ENCODE peak calls at places on chromosomes 1 and 21, in ten cellular contexts. L is CD8-positive, alpha-beta T cell; A is heart right ventricle; E is kidney epithelial cell; O is right lobe of liver; U is cardiac fibroblast; I is AG04450; P is A549; G is lower lobe of right lung; H is heart left ventricle. D is an unnamed sample.

GRCh38 chr1:187877220-187877619 is 1048.5 kb downstream of the PLA2G4A start:
- DNase-seq in L (no peak), A (no peak), E (no peak), O (no peak), U (no peak), I (no peak), P (no peak), G (no peak), H (no peak), D (no peak)

GRCh38 chr1:64758233-64758632 is 13.4 kb downstream of the RAVER2 start:
- DNase-seq in L (no peak), A (no peak), E (no peak), O (no peak), U (no peak), I (no peak), P (no peak), G (no peak), H (no peak), D (no peak)

GRCh38 chr1:94859157-94859556 is 39.0 kb downstream of the SLC44A3 start:
- DNase-seq in L (no peak), A (no peak), E (no peak), O (no peak), U (no peak), I (no peak), P (no peak), G (no peak), H (no peak), D (no peak)

GRCh38 chr21:41167348-41168342 is at the start of gene BACE2:
- DNase-seq in L (peak), A (peak), E (no peak), O (peak), U (peak), I (peak), P (peak), G (peak), H (peak), D (no peak)

GRCh38 chr1:11535761-11536572 is 57.0 kb downstream of the DISP3 start:
- DNase-seq in L (no peak), A (no peak), E (no peak), O (no peak), U (no peak), I (no peak), P (peak), G (no peak), H (no peak), D (no peak)

GRCh38 chr21:44011774-44012473 is at the start of gene TRAPPC10:
- DNase-seq in L (peak), A (peak), E (no peak), O (peak), U (peak), I (peak), P (peak), G (peak), H (peak), D (peak)

GRCh38 chr1:108592030-108592759 is 32.3 kb downstream of the EEIG2 start:
- DNase-seq in L (no peak), A (no peak), E (no peak), O (no peak), U (peak), I (no peak), P (no peak), G (no peak), H (no peak), D (no peak)

GRCh38 chr1:236058141-236058626 is 6.7 kb downstream of the NID1 start:
- DNase-seq in L (no peak), A (no peak), E (no peak), O (no peak), U (peak), I (no peak), P (no peak), G (no peak), H (no peak), D (no peak)

GRCh38 chr21:42398414-42399030 is 2.7 kb upstream of the TMPRSS3 start:
- DNase-seq in L (no peak), A (no peak), E (no peak), O (no peak), U (no peak), I (no peak), P (no peak), G (no peak), H (no peak), D (no peak)

GRCh38 chr1:246355421-246356230 is 151.5 kb downstream of the SMYD3 start:
- DNase-seq in L (no peak), A (no peak), E (no peak), O (no peak), U (no peak), I (no peak), P (no peak), G (no peak), H (no peak), D (no peak)

GRCh38 chr1:155607708-155608107 is 2.3 kb upstream of the MSTO1 start:
- DNase-seq in L (no peak), A (no peak), E (no peak), O (no peak), U (no peak), I (no peak), P (no peak), G (no peak), H (no peak), D (no peak)

GRCh38 chr21:15966651-15967050 is 236.9 kb downstream of the USP25 start:
- DNase-seq in L (no peak), A (no peak), E (no peak), O (no peak), U (no peak), I (no peak), P (no peak), G (no peak), H (no peak), D (no peak)

GRCh38 chr1:209875510-209875909 is 47.7 kb downstream of the UTP25 start:
- DNase-seq in L (no peak), A (no peak), E (no peak), O (no peak), U (peak), I (no peak), P (peak), G (no peak), H (no peak), D (peak)

GRCh38 chr1:247013391-247013790 is 5.5 kb upstream of the ZNF695 start:
- DNase-seq in L (no peak), A (no peak), E (no peak), O (no peak), U (no peak), I (no peak), P (no peak), G (no peak), H (no peak), D (no peak)

GRCh38 chr1:214445846-214446614 is 105.4 kb downstream of the PTPN14 start:
- DNase-seq in L (no peak), A (no peak), E (peak), O (no peak), U (peak), I (peak), P (no peak), G (no peak), H (no peak), D (peak)

GRCh38 chr21:38438476-38438893 is 59.8 kb downstream of the ERG start:
- DNase-seq in L (no peak), A (peak), E (peak), O (no peak), U (peak), I (peak), P (no peak), G (peak), H (peak), D (peak)

GRCh38 chr1:199205740-199206139 is 566.9 kb downstream of the PTPRC start:
- DNase-seq in L (no peak), A (no peak), E (no peak), O (no peak), U (no peak), I (no peak), P (no peak), G (no peak), H (no peak), D (no peak)

GRCh38 chr1:14479865-14480264 is 118.6 kb upstream of the KAZN start:
- DNase-seq in L (no peak), A (no peak), E (no peak), O (no peak), U (no peak), I (no peak), P (no peak), G (no peak), H (no peak), D (no peak)

GRCh38 chr1:115671176-115672062 is 29.6 kb downstream of the VANGL1 start:
- DNase-seq in L (no peak), A (no peak), E (no peak), O (no peak), U (no peak), I (no peak), P (peak), G (no peak), H (no peak), D (no peak)

GRCh38 chr1:20445956-20446355 is 40.1 kb downstream of the CAMK2N1 start:
- DNase-seq in L (no peak), A (no peak), E (no peak), O (no peak), U (no peak), I (no peak), P (no peak), G (no peak), H (no peak), D (no peak)

GRCh38 chr1:55418625-55419024 is 203.5 kb upstream of the USP24 start:
- DNase-seq in L (no peak), A (no peak), E (no peak), O (no peak), U (no peak), I (no peak), P (no peak), G (no peak), H (no peak), D (no peak)

GRCh38 chr1:94024109-94024792 is 96.7 kb downstream of the ABCA4 start:
- DNase-seq in L (no peak), A (no peak), E (no peak), O (no peak), U (no peak), I (no peak), P (no peak), G (no peak), H (no peak), D (no peak)

GRCh38 chr1:48617227-48617626 is 145.2 kb upstream of the SPATA6 start:
- DNase-seq in L (no peak), A (no peak), E (no peak), O (no peak), U (peak), I (no peak), P (no peak), G (no peak), H (no peak), D (peak)

GRCh38 chr1:40372658-40373322 is 737 bp upstream of the SMAP2 start:
- DNase-seq in L (no peak), A (no peak), E (no peak), O (no peak), U (no peak), I (no peak), P (no peak), G (no peak), H (no peak), D (no peak)

GRCh38 chr21:37580690-37581089 is 214.1 kb downstream of the DYRK1A start:
- DNase-seq in L (no peak), A (no peak), E (no peak), O (no peak), U (no peak), I (no peak), P (no peak), G (no peak), H (no peak), D (peak)

GRCh38 chr1:100476736-100477135 is 61.2 kb upstream of the GPR88 start:
- DNase-seq in L (no peak), A (no peak), E (no peak), O (no peak), U (no peak), I (no peak), P (no peak), G (no peak), H (no peak), D (no peak)

GRCh38 chr1:25167269-25168192 is 64.8 kb downstream of the SYF2 start:
- DNase-seq in L (no peak), A (no peak), E (no peak), O (no peak), U (no peak), I (no peak), P (peak), G (no peak), H (no peak), D (no peak)

GRCh38 chr1:174534789-174535188 is 87.0 kb downstream of the GPR52 start:
- DNase-seq in L (no peak), A (no peak), E (peak), O (no peak), U (no peak), I (peak), P (no peak), G (no peak), H (no peak), D (no peak)

GRCh38 chr1:208231929-208232360 is 12.2 kb downstream of the PLXNA2 start:
- DNase-seq in L (no peak), A (no peak), E (no peak), O (no peak), U (peak), I (peak), P (no peak), G (no peak), H (no peak), D (no peak)

GRCh38 chr1:5368211-5368610 is 624.0 kb downstream of the NPHP4 start:
- DNase-seq in L (no peak), A (no peak), E (no peak), O (no peak), U (no peak), I (no peak), P (no peak), G (no peak), H (no peak), D (no peak)

GRCh38 chr1:25863486-25864262 is 4.4 kb upstream of the AUNIP start:
- DNase-seq in L (no peak), A (no peak), E (no peak), O (no peak), U (no peak), I (no peak), P (no peak), G (no peak), H (no peak), D (no peak)

GRCh38 chr1:31111290-31111951 is 45.9 kb upstream of the PUM1 start:
- DNase-seq in L (no peak), A (peak), E (no peak), O (peak), U (peak), I (no peak), P (no peak), G (peak), H (peak), D (no peak)

DNA sequence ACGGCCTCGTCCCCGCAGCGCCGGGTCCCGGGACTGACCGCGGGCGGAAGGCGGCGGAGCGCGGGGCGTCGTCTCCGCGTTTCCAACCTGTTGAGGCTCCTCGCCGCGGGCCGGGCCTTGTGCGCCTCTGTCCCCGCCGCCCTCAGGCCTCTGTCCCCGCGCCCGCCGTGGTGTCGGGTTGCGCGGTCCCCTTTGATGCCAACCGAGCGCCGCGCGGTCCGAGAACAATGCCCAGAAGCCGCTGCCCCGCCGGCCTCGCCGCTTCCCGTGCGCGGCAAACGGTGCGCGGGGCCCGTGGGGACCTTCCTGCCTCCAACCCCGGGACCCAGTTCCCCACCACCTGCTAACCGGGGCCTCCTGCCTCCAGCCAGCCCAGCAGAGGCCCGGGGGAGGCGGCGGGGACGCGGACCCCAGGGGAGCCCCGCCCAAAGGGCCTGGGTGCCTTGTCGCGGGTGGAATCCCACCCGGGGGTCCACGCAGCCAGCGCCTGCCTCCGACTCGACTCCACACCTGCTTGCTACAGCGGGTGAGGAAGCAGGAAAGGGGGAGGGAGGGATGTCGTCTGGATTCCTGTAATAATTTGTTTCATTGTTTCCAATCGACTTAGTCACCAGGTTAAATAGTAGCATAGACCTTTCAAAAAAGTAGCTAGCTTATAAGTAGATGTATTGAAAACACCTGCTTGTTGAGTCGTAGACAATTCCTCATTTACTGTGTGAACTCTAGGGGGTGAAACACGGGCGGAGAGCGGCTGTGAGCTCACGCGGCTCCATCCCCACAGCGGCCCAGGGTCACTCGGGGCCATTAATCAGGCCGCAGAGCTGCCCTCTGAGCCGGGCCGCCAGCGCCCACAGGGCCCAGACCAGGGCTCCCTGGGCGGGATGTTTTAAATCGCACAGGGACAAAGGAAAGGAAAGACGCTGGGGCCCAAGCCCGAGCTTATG is 1.1 kb downstream of the COL18A1 start:
- DNase-seq in L (no peak), A (peak), E (peak), O (no peak), U (no peak), I (no peak), P (no peak), G (peak), H (peak), D (no peak)
- H3K4me3 ChIP-seq in L (no peak), A (peak), E (peak), O (peak), U (peak), I (peak), P (peak), G (peak), H (peak), D (peak)

GRCh38 chr1:43067856-43068751 is 104.0 kb downstream of the EBNA1BP2 start:
- DNase-seq in L (peak), A (no peak), E (no peak), O (no peak), U (no peak), I (no peak), P (no peak), G (no peak), H (no peak), D (no peak)
- H3K4me3 ChIP-seq in L (no peak), A (peak), E (peak), O (peak), U (peak), I (peak), P (no peak), G (peak), H (peak), D (peak)

DNA sequence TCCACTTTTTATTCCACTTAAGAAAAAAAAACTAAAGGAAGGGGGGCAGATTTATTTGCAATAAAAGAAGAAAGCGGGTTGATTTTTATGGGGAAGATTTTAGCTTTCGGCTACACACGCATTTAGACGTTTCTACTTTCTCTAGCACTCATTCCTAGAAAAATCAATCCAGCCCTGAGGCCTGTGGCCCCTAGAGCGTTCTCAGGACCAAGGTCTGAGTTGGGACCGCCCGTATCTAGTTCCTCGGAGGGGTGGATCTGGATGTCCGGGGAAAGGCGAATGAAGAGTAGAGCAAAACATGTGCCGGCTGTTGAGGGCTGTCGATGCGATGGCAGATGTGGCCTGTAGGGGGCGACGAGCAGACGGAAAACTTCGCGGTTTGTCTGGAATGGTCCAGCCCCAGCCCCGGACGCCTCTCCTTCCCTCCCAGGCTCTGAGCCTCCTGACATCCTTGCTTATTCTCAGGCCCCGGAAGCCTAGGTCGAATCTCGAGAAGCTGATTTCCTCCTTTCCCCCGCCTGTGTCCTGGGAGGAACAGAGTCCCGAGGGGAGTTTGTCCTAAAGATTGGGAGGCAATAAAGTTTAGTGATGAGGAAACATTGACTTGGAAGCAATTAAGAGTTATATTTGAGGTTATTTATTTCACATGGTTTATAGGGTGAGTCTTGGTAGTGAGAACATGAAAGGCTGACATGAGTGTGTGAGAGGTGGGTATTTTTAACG is 5.2 kb downstream of the FOXD3 start:
- DNase-seq in L (no peak), A (peak), E (no peak), O (peak), U (peak), I (peak), P (peak), G (peak), H (peak), D (no peak)
- H3K4me3 ChIP-seq in L (no peak), A (no peak), E (no peak), O (no peak), U (no peak), I (no peak), P (no peak), G (no peak), H (no peak), D (no peak)

GRCh38 chr1:27029517-27029916 is 16.9 kb upstream of the TENT5B start:
- DNase-seq in L (no peak), A (no peak), E (no peak), O (no peak), U (no peak), I (no peak), P (no peak), G (no peak), H (no peak), D (no peak)

GRCh38 chr1:27027575-27028250 is 15.1 kb upstream of the TENT5B start:
- DNase-seq in L (no peak), A (no peak), E (no peak), O (no peak), U (peak), I (no peak), P (no peak), G (no peak), H (no peak), D (no peak)

GRCh38 chr1:27033059-27033746 is 20.6 kb upstream of the TENT5B start:
- DNase-seq in L (no peak), A (no peak), E (no peak), O (no peak), U (no peak), I (no peak), P (no peak), G (peak), H (no peak), D (no peak)

GRCh38 chr1:27032119-27032461 is 19.4 kb upstream of the TENT5B start:
- DNase-seq in L (no peak), A (no peak), E (no peak), O (no peak), U (no peak), I (no peak), P (no peak), G (no peak), H (no peak), D (no peak)

GRCh38 chr1:27031235-27032118 is 18.8 kb upstream of the TENT5B start:
- DNase-seq in L (no peak), A (peak), E (no peak), O (peak), U (peak), I (peak), P (no peak), G (peak), H (peak), D (no peak)
- H3K4me3 ChIP-seq in L (no peak), A (peak), E (peak), O (peak), U (peak), I (peak), P (no peak), G (peak), H (peak), D (peak)

DNA sequence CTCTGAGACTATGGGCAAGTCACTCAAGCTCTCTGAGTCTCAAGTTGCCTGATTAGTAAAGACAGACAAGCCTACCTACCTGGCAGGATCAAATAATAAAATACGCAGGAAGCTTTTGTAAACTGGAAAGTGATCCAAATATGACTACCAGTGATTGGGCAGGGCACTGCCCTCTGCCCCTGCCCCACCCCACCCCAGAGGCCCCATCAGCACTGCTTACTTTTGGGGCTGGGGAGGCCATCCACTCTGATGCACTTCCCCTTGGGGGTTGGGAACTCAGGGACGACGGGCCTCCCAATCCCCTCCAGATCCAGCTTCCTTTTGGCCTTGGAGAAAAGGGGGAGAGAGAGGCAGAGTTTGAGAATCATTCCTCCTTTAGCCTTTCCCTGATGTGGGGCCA is 6.9 kb downstream of the E2F2 start:
- DNase-seq in L (no peak), A (no peak), E (no peak), O (no peak), U (no peak), I (no peak), P (no peak), G (no peak), H (no peak), D (no peak)
- H3K4me3 ChIP-seq in L (no peak), A (no peak), E (no peak), O (no peak), U (no peak), I (no peak), P (no peak), G (no peak), H (no peak), D (no peak)

GRCh38 chr1:184986250-184986649 is 11.9 kb upstream of the NIBAN1 start:
- DNase-seq in L (no peak), A (no peak), E (no peak), O (no peak), U (peak), I (no peak), P (no peak), G (no peak), H (no peak), D (no peak)

GRCh38 chr1:184982002-184982954 is 8.0 kb upstream of the NIBAN1 start:
- DNase-seq in L (peak), A (peak), E (no peak), O (peak), U (peak), I (peak), P (peak), G (peak), H (peak), D (no peak)
- H3K4me3 ChIP-seq in L (no peak), A (no peak), E (no peak), O (no peak), U (no peak), I (no peak), P (no peak), G (no peak), H (no peak), D (no peak)